ENCODE peak calls at places on chromosome 2, in five cellular contexts. F is SK-N-SH, K is GM12891, W is K562, L is GM12878. Y is an unnamed sample.

GRCh38 chr2:160343404-160343803 is 143.3 kb upstream of the ITGB6 start:
- DNase-seq in F (no peak), K (no peak), W (no peak), L (no peak), Y (no peak)

GRCh38 chr2:84701880-84702279 is 179.0 kb downstream of the TRABD2A start:
- DNase-seq in F (no peak), K (no peak), W (no peak), L (no peak), Y (no peak)

GRCh38 chr2:240341064-240341463 is 94.4 kb upstream of the GPC1 start:
- DNase-seq in F (no peak), K (no peak), W (no peak), L (no peak), Y (no peak)

GRCh38 chr2:173880561-173880960 is 84.6 kb downstream of the SP3 start:
- DNase-seq in F (no peak), K (no peak), W (no peak), L (no peak), Y (no peak)

GRCh38 chr2:98334439-98335078 is 11.7 kb upstream of the CNGA3 start:
- DNase-seq in F (peak), K (no peak), W (no peak), L (no peak), Y (no peak)

GRCh38 chr2:133504566-133505505 is 63.4 kb downstream of the NCKAP5 start:
- DNase-seq in F (no peak), K (no peak), W (no peak), L (no peak), Y (no peak)

GRCh38 chr2:130251865-130252620 is 53.8 kb upstream of the TUBA3E start:
- DNase-seq in F (peak), K (no peak), W (no peak), L (no peak), Y (no peak)

GRCh38 chr2:57892920-57893319 is 153.7 kb upstream of the VRK2 start:
- DNase-seq in F (no peak), K (no peak), W (no peak), L (peak), Y (no peak)

GRCh38 chr2:54526226-54526879 is 70.2 kb downstream of the SPTBN1 start:
- DNase-seq in F (no peak), K (no peak), W (no peak), L (no peak), Y (no peak)

GRCh38 chr2:54525321-54525720 is 69.2 kb downstream of the SPTBN1 start:
- DNase-seq in F (no peak), K (no peak), W (no peak), L (no peak), Y (no peak)

GRCh38 chr2:54522624-54523281 is 66.6 kb downstream of the SPTBN1 start:
- DNase-seq in F (peak), K (peak), W (peak), L (peak), Y (peak)

GRCh38 chr2:54523336-54523959 is 67.3 kb downstream of the SPTBN1 start:
- DNase-seq in F (no peak), K (no peak), W (no peak), L (no peak), Y (no peak)

GRCh38 chr2:54524236-54524991 is 68.3 kb downstream of the SPTBN1 start:
- DNase-seq in F (no peak), K (no peak), W (no peak), L (peak), Y (no peak)
- TF ChIP-seq TAF1 in F (no peak), K (no peak), W (no peak), L (no peak), Y (no peak)

DNA sequence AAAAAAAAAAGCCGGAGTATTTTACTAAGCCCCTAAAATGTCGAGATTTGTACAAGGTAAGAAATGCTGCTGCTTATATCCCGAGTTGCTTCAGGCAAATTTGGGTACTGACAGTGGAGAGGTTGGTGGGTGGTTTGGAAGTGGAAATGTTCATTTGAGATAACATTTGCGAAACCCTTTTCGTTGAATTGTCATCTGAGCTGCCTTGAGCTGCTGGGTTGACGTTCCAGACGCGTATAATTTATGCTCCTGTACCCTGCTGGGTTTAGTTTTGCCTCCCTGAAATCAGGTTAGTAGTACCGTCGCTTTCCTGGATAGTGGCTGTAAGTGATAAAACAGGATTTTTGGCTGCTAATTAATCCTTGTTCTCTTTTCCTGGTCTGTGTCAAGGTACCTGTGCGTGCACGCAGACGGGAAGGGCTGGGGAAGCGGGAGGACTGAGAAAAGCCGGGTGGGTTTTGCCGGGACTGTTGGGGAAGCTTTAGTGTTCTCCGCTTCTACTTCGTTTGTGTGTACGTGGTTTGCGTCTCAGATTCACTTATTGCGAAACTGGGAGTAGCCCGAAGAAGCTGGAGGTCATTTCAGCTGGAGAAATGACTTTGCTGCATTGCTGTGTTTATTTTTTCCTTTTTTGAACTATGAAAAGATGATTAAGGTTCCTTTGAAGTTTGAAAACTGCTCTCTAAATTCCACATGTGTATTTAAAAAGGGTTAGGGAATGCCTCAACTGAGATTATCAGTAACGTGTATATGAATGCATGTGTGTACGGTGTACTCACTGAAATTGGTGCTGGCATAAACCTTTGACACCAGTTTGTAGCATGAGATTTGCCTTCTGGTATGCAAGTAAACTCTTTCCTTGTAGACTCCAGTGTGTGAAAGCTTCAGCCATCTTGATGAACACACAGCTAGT is 709 bp downstream of the UGP2 start:
- DNase-seq in F (peak), K (no peak), W (peak), L (no peak), Y (no peak)
- TF ChIP-seq POLR2AphosphoS5 in F (no peak), K (no peak), W (no peak), L (no peak), Y (no peak)

GRCh38 chr2:101125374-101125773 is 25.8 kb downstream of the TBC1D8 start:
- DNase-seq in F (no peak), K (no peak), W (no peak), L (no peak), Y (no peak)

GRCh38 chr2:101127319-101128056 is 23.7 kb downstream of the TBC1D8 start:
- DNase-seq in F (no peak), K (no peak), W (no peak), L (no peak), Y (no peak)

GRCh38 chr2:101125799-101126198 is 25.4 kb downstream of the TBC1D8 start:
- DNase-seq in F (no peak), K (no peak), W (no peak), L (no peak), Y (no peak)

GRCh38 chr2:101124061-101124460 is 27.1 kb downstream of the TBC1D8 start:
- DNase-seq in F (no peak), K (no peak), W (no peak), L (no peak), Y (no peak)

DNA sequence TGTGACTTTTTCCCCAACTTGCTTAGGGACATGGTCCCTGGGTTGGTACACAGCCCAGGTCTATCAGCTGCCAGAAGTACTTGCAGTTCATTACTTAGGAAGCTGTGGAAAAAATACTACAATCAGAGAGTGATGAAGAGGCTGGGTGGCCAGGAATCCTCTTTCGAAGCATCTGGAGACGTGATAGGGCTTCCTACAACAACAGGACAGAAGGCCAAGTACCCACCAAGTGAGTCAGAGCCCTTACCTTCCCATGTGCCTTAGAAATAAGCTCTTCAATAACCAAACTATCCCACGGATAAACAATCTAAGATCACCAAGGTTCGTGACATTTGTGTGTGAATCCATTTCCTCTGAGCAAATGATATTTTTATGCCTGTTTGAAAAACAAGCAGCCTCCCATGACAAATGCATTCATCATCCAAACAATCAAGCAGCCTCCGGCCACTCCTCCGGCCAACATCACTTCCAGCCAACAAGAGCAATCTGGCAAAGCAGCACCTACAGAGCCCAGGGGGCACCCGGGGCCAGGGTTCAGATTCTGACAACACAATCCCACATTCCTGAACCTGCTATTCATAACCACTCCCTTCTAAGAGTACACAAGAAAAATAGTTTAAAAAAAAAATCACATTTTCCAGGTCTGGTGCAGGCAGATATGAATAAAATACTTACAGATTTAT is 26.4 kb downstream of the TBC1D8 start:
- DNase-seq in F (no peak), K (no peak), W (no peak), L (no peak), Y (no peak)
- TF ChIP-seq TAF1 in F (no peak), K (no peak), W (no peak), L (no peak), Y (no peak)

DNA sequence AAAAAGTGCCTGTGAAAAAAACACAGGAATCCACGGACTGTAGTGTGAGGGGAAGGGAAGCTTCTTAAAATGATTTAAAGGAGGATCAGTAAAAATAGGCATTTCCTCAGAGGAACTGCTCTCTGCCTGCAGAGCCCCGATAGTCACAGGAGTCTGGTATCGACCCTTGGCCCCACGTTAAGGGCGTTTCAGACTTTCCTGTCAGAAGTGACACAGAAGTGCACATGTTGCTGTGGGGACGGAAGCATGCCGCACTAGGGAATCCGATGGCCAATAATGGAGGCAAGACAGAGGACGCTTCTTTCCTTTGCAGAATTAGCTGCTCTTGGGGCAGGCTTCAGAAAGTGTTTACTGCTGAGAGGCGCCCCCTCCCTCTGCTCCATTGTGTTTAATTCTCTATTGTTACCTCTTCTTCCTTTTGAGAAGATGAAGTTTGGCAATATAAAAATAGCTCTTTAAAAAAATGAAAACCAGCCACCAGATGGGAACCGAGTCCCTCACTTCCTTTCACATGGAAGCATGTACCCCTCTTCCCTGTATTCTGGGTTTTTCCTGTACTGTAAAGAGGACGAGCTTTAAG is 118.6 kb upstream of the EML6 start:
- DNase-seq in F (no peak), K (no peak), W (no peak), L (no peak), Y (no peak)
- TF ChIP-seq POLR2AphosphoS5 in F (no peak), K (no peak), W (no peak), L (no peak), Y (no peak)

GRCh38 chr2:63059434-63060078 is 8.9 kb downstream of the OTX1 start:
- DNase-seq in F (peak), K (no peak), W (no peak), L (no peak), Y (no peak)
- TF ChIP-seq TAF1 in F (no peak), K (no peak), W (no peak), L (no peak), Y (no peak)

GRCh38 chr2:157170299-157170698 is 87.2 kb upstream of the GALNT5 start:
- DNase-seq in F (no peak), K (no peak), W (no peak), L (no peak), Y (no peak)
- TF ChIP-seq POLR2AphosphoS5 in F (no peak), K (no peak), W (no peak), L (no peak), Y (no peak)

DNA sequence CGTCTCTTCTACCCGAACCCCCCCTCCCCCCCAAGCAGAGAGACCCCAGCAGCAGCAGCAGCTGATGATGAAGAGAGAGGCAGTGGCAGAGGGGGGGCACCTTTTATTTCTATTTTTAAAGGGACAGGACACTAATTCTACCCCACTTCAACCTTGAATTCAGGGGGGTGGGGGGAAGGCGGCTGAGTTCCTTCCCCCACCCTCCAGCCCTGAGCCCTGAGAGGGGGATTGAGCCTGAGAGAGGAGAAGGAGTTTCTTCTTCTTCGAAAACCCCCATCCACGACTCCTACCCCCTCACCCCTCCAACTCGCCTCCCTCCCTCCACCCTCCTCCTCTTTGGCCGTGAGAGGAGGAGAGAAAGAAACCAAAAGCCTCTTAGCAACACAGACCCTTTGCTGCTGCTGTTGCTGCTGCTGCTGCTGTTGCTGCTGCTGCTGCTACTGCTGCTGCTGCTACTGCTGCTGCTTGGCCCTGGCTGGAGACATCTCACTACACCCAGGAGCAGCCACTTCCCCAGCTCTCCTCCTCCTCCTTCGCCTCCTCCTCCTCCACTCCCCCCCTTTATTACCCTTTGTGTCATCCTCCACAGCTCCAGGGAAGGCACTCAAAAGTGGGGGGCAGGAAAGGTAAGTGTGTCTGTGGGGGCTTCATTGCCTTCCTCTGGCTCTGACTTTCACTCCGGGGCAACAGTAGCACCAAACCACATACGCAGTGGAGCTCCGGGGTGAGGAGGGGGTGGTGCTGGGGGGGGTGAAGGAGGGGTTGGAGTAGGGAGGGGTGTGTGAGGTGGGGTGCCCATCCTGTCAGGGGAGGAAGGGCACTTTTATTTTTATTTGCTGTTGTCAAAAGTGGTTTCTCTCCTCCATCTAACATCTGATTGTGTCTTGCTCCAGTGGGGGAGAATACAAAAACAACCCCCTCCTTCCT is at the start of gene MBD5:
- DNase-seq in F (peak), K (peak), W (peak), L (peak), Y (peak)
- TF ChIP-seq TAF1 in F (peak), K (peak), W (peak), L (peak), Y (peak)

Y was measured in GM12892.